ENCODE peak calls at places on chromosomes 5 and 9, in four cellular contexts. A is SK-N-SH, N is GM12878, Q is K562. B is an unnamed sample.

GRCh38 chr9:14027114-14027812 is 286.7 kb downstream of the NFIB start:
- DNase-seq in N (no peak), A (no peak), Q (no peak), B (no peak)

GRCh38 chr5:59596586-59597348 is 296.8 kb downstream of the PDE4D start:
- DNase-seq in A (no peak), N (no peak), Q (no peak), B (no peak)

GRCh38 chr9:78806492-78807160 is 509.7 kb downstream of the PSAT1 start:
- DNase-seq in A (no peak), Q (no peak), N (no peak), B (no peak)

GRCh38 chr9:79166005-79166404 is 405.8 kb upstream of the TLE4 start:
- DNase-seq in Q (no peak), A (no peak), N (no peak), B (no peak)

GRCh38 chr9:134738869-134739659 is 97.5 kb downstream of the COL5A1 start:
- DNase-seq in A (peak; percentile 94), Q (peak; percentile 53), N (no peak), B (peak; percentile 13)

GRCh38 chr5:142472306-142472951 is 147.6 kb upstream of the SPRY4 start:
- DNase-seq in Q (peak; percentile 79), A (no peak), N (no peak), B (peak; percentile 66)

GRCh38 chr9:5800969-5801738 is 31.8 kb downstream of the ERMP1 start:
- DNase-seq in A (peak; percentile 11), N (no peak), Q (no peak), B (no peak)

GRCh38 chr5:56126487-56127179 is 106.5 kb downstream of the ANKRD55 start:
- DNase-seq in A (peak; percentile 55), N (no peak), Q (no peak), B (no peak)

GRCh38 chr5:34500236-34500836 is 155.8 kb upstream of the RAI14 start:
- DNase-seq in A (no peak), N (no peak), Q (no peak), B (peak; percentile 30)

GRCh38 chr5:132528866-132529634 is 14.3 kb downstream of the IL5 start:
- DNase-seq in A (no peak), N (no peak), Q (peak; percentile 54), B (no peak)

GRCh38 chr5:74401566-74402320 is 238.8 kb downstream of the ENC1 start:
- DNase-seq in N (no peak), A (no peak), Q (no peak), B (no peak)

GRCh38 chr9:31908158-31908890 is 476.1 kb upstream of the ACO1 start:
- DNase-seq in Q (no peak), A (no peak), N (peak; percentile 1), B (no peak)

GRCh38 chr5:1011226-1011631 is 2.6 kb downstream of the NKD2 start:
- DNase-seq in A (peak; percentile 78), N (no peak), Q (peak; percentile 66), B (peak; percentile 38)

GRCh38 chr5:19547640-19548039 is 440.4 kb downstream of the CDH18 start:
- DNase-seq in Q (no peak), A (no peak), N (no peak), B (no peak)

GRCh38 chr5:61332369-61332745 is 299 bp downstream of the ZSWIM6 start:
- DNase-seq in A (peak; percentile 52), Q (peak; percentile 53), N (no peak), B (no peak)

GRCh38 chr5:81852277-81853004 is 101.5 kb upstream of the SSBP2 start:
- DNase-seq in A (peak; percentile 59), Q (peak; percentile 82), N (no peak), B (no peak)

GRCh38 chr9:136968333-136969127 is 8.8 kb upstream of the PTGDS start:
- DNase-seq in N (no peak), A (no peak), Q (no peak), B (no peak)

GRCh38 chr5:75510836-75511434 is 494 bp downstream of the CERT1 start:
- DNase-seq in Q (no peak), N (no peak), A (peak; percentile 69), B (peak; percentile 3)

GRCh38 chr5:78829811-78830499 is 155.2 kb downstream of the ARSB start:
- DNase-seq in A (peak; percentile 22), Q (no peak), N (no peak), B (no peak)

GRCh38 chr9:105911104-105911911 is 217.0 kb downstream of the TMEM38B start:
- DNase-seq in Q (no peak), N (no peak), A (no peak), B (peak; percentile 4)

GRCh38 chr5:149168276-149168675 is 27.0 kb downstream of the ABLIM3 start:
- DNase-seq in A (no peak), N (no peak), Q (no peak), B (no peak)

GRCh38 chr9:94632736-94633135 is 6.6 kb downstream of the FBP1 start:
- DNase-seq in N (no peak), Q (no peak), A (no peak), B (no peak)

GRCh38 chr9:29349050-29349449 is 1775.8 kb upstream of the C9orf72 start:
- DNase-seq in N (no peak), A (no peak), Q (no peak), B (no peak)

GRCh38 chr9:131870156-131870555 is 130.3 kb upstream of the RAPGEF1 start:
- DNase-seq in Q (no peak), A (no peak), N (no peak), B (no peak)

GRCh38 chr5:93674138-93674537 is 67.3 kb downstream of the POU5F2 start:
- DNase-seq in N (no peak), Q (no peak), A (peak; percentile 21), B (no peak)

DNA sequence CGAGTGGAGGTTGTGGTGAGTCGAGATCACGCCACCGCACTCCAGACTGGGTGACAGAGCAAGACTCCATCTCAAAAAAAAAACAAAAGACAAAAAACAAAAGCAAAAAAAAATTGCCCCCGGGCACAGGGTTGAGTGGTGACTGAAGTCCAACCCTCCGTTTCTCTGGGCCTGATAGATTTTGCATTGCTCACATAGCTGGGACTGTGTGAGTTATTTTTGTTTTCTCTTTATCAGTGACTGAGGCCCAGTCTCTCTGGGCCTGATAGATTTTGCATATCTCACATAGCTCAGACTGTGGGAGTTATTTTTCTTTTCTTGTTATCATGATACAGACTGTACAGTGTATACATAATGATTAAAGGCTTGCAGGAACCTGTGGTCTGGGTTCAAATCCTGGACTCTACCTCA is 2.6 kb upstream of the SLC28A3 start:
- DNase-seq in Q (peak; percentile 50), A (no peak), N (no peak), B (no peak)
- TF ChIP-seq TAF1 in Q (no peak), A (no peak), N (no peak), B (no peak)

GRCh38 chr5:40909233-40909632 is at the start of gene C7:
- DNase-seq in A (peak; percentile 49), Q (peak; percentile 24), N (no peak), B (peak; percentile 3)
- TF ChIP-seq NFIC in A (no peak), Q (peak; percentile 14), N (no peak), B (no peak)

GRCh38 chr9:133738039-133738805 is at the start of gene SARDH:
- DNase-seq in Q (peak; percentile 54), A (peak; percentile 98), N (no peak), B (peak; percentile 77)

GRCh38 chr9:133738806-133739150 is 626 bp upstream of the SARDH start:
- DNase-seq in N (no peak), Q (no peak), A (no peak), B (no peak)

GRCh38 chr9:133735894-133736293 is 2.3 kb downstream of the SARDH start:
- DNase-seq in Q (no peak), A (no peak), N (no peak), B (no peak)

GRCh38 chr9:133737774-133738038 is 446 bp downstream of the SARDH start:
- DNase-seq in Q (no peak), A (no peak), N (no peak), B (no peak)

DNA sequence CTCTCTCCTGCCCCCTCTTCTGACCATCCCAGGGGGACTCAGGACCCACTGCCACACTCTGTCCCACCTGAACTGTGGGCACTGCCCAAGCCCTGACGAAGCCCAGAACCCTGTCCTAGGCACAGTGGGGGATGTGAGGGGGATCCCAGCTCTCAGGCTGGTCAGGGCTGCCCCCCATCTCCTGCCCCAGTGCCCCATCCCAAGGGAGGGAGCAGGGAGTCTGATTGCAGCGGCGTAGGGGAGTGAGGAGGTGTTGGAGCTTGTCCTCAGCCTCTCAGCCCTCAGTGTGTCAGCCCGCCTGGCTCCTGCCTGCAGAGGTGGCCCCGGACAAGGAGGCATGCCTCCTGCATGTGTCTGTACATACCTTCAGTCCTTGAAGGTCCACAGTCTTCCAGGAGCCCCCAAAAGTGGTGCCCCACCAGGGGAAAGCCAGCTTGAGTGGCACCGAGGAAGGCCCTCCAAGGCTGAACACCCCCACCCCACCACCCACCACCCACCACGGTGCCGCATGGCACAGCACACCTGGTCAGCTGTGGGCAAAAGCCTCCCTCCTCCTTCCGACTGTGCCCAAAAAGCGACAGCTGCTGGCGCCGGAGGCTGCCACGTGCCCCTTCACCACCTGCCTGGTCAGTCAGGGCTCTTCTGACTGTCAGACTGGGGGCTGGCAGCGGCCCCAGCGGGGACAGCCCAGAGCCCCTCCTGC is 930 bp downstream of the SARDH start:
- DNase-seq in N (no peak), Q (no peak), A (peak; percentile 72), B (no peak)
- TF ChIP-seq TAF1 in N (no peak), Q (no peak), A (no peak), B (no peak)

GRCh38 chr5:172339264-172340180 is 56.0 kb upstream of the UBTD2 start:
- DNase-seq in A (no peak), Q (no peak), N (no peak), B (no peak)
- TF ChIP-seq NFIC in A (no peak), Q (no peak), N (no peak), B (no peak)